ENCODE peak calls at places on chromosomes 6 and 20, in four cellular contexts. T, H, V and M are unnamed samples.

GRCh38 chr6:114240800-114241199 is 102.0 kb downstream of the HS3ST5 start:
- DNase-seq in H (no peak), V (no peak), T (no peak), M (no peak)

GRCh38 chr6:135814043-135814442 is 37.5 kb upstream of the PDE7B start:
- DNase-seq in T (no peak), H (no peak), V (no peak), M (no peak)

GRCh38 chr6:37359034-37359433 is 5.3 kb downstream of the RNF8 start:
- DNase-seq in T (no peak), H (no peak), V (no peak), M (no peak)

GRCh38 chr6:137001287-137001976 is 43.3 kb downstream of the IL20RA start:
- DNase-seq in V (no peak), H (no peak), T (no peak), M (no peak)

GRCh38 chr6:34798057-34798456 is 6.2 kb downstream of the BLTP3A start:
- DNase-seq in H (no peak), V (no peak), T (no peak), M (no peak)

GRCh38 chr6:32854376-32855178 is 585 bp downstream of the PSMB9 start:
- DNase-seq in V (peak; percentile 61), H (no peak), T (peak; percentile 38), M (no peak)

GRCh38 chr20:19832875-19833274 is 74.8 kb downstream of the RIN2 start:
- DNase-seq in T (no peak), V (no peak), H (no peak), M (no peak)

GRCh38 chr20:49319204-49319809 is 41.5 kb upstream of the ZNFX1 start:
- DNase-seq in H (no peak), V (no peak), T (no peak), M (no peak)

GRCh38 chr20:19748687-19749086 is 9.4 kb upstream of the RIN2 start:
- DNase-seq in V (no peak), T (no peak), H (no peak), M (no peak)

GRCh38 chr6:137013738-137014602 is 30.8 kb downstream of the IL20RA start:
- DNase-seq in V (no peak), H (no peak), T (no peak), M (no peak)

GRCh38 chr6:36386495-36387439 is 702 bp downstream of the ETV7 start:
- DNase-seq in V (peak; percentile 63), T (peak; percentile 35), H (no peak), M (peak; percentile 25)

GRCh38 chr6:149015224-149015876 is 268.5 kb downstream of the UST start:
- DNase-seq in V (no peak), H (no peak), T (no peak), M (no peak)

GRCh38 chr6:11083491-11083890 is 10.1 kb upstream of the SMIM13 start:
- DNase-seq in V (no peak), H (no peak), T (no peak), M (no peak)

GRCh38 chr6:108116781-108117426 is 42.4 kb upstream of the OSTM1 start:
- DNase-seq in H (no peak), T (no peak), V (no peak), M (no peak)

GRCh38 chr20:23637282-23638221 is at the start of gene CST3:
- DNase-seq in H (peak; percentile 85), V (peak; percentile 94), T (peak; percentile 92), M (peak; percentile 68)

GRCh38 chr6:169775321-169775720 is 23.9 kb downstream of the ERMARD start:
- DNase-seq in V (no peak), H (no peak), T (no peak), M (no peak)

GRCh38 chr6:14578994-14579393 is 461.4 kb downstream of the CD83 start:
- DNase-seq in T (no peak), H (no peak), V (no peak), M (no peak)

GRCh38 chr6:163438940-163439335 is 24.4 kb downstream of the QKI start:
- DNase-seq in T (peak; percentile 59), H (no peak), V (peak; percentile 49), M (no peak)

GRCh38 chr20:13008761-13009681 is at the start of gene SPTLC3:
- DNase-seq in H (peak; percentile 55), T (peak; percentile 38), V (no peak), M (no peak)

GRCh38 chr6:35259946-35260626 is 551 bp downstream of the ZNF76 start:
- DNase-seq in T (peak; percentile 71), H (peak; percentile 61), V (peak; percentile 83), M (peak; percentile 75)

GRCh38 chr6:79832723-79833122 is 114.6 kb downstream of the ELOVL4 start:
- DNase-seq in V (no peak), H (no peak), T (no peak), M (no peak)

GRCh38 chr20:36720510-36720909 is 25.4 kb downstream of the NDRG3 start:
- DNase-seq in T (no peak), V (no peak), H (no peak), M (no peak)

GRCh38 chr6:134161036-134161435 is 108.6 kb upstream of the SLC2A12 start:
- DNase-seq in T (no peak), V (no peak), H (no peak), M (no peak)

GRCh38 chr6:13920584-13920983 is 4.2 kb upstream of the RNF182 start:
- DNase-seq in V (no peak), H (no peak), T (no peak), M (no peak)

GRCh38 chr6:135438907-135439535 is 58.5 kb downstream of the AHI1 start:
- DNase-seq in H (no peak), T (no peak), V (no peak), M (no peak)

GRCh38 chr6:46989384-46989783 is 52.7 kb downstream of the ADGRF1 start:
- DNase-seq in T (peak; percentile 25), V (no peak), H (no peak), M (no peak)

GRCh38 chr6:22025468-22026159 is 271.2 kb downstream of the PRL start:
- DNase-seq in V (no peak), T (no peak), H (no peak), M (peak; percentile 35)

GRCh38 chr6:28142446-28142845 is 763 bp downstream of the ZKSCAN8 start:
- DNase-seq in V (no peak), H (no peak), T (no peak), M (no peak)

GRCh38 chr6:7062445-7063162 is 45.2 kb upstream of the RREB1 start:
- DNase-seq in T (no peak), H (no peak), V (peak; percentile 55), M (no peak)

GRCh38 chr6:2708456-2708855 is 42.3 kb downstream of the MYLK4 start:
- DNase-seq in H (no peak), T (no peak), V (no peak), M (no peak)

GRCh38 chr6:149130093-149130872 is 187.2 kb upstream of the TAB2 start:
- DNase-seq in H (peak; percentile 56), T (no peak), V (no peak), M (no peak)

GRCh38 chr6:292506-293184 is 358 bp downstream of the DUSP22 start:
- DNase-seq in H (no peak), V (peak; percentile 89), T (peak; percentile 77), M (peak; percentile 45)

GRCh38 chr6:5507056-5507722 is 245.9 kb downstream of the FARS2 start:
- DNase-seq in H (no peak), V (no peak), T (no peak), M (no peak)

GRCh38 chr20:43658723-43659419 is 8.0 kb upstream of the MYBL2 start:
- DNase-seq in V (no peak), T (no peak), H (no peak), M (no peak)

GRCh38 chr20:43662943-43663655 is 3.8 kb upstream of the MYBL2 start:
- DNase-seq in T (no peak), H (no peak), V (no peak), M (no peak)

GRCh38 chr20:43655937-43656336 is 11.0 kb upstream of the MYBL2 start:
- DNase-seq in H (no peak), T (no peak), V (no peak), M (no peak)

GRCh38 chr20:43653966-43654365 is 12.9 kb upstream of the MYBL2 start:
- DNase-seq in T (no peak), H (no peak), V (no peak), M (no peak)

GRCh38 chr20:43658068-43658722 is 8.7 kb upstream of the MYBL2 start:
- DNase-seq in H (no peak), T (no peak), V (no peak), M (no peak)
- TF ChIP-seq CTCF in H (no peak), T (no peak), V (no peak), M (no peak)

GRCh38 chr6:39791850-39792500 is at the start of gene DAAM2:
- DNase-seq in T (peak; percentile 63), H (no peak), V (peak; percentile 72), M (peak; percentile 60)
- TF ChIP-seq CTCF in T (no peak), H (no peak), V (no peak), M (no peak)

DNA sequence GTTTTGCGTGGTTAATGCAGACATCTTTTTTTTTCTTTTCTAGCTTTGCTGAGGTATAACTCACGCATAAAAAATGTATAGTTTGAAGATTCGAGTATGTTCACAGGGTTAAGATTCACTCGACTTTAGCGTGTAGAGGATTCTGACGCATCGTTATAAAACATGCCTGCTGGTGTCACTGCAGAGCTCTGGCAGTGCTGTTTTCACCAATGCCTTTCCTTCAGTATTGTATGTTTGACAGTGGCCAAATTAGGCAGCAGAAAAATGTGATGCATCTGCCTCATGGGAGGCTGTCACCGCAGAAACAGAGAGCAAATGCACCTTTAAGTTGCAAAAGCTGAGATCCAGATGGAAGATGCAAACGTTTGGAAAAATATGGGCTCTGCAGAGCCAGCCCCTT is 18.0 kb upstream of the SIRPB2 start:
- DNase-seq in V (no peak), T (no peak), H (no peak), M (peak; percentile 25)
- TF ChIP-seq CTCF in V (peak; percentile 27), T (no peak), H (no peak), M (peak; percentile 22)

GRCh38 chr20:15265910-15266309 is 928.5 kb upstream of the FLRT3 start:
- DNase-seq in H (no peak), V (no peak), T (no peak), M (no peak)

DNA sequence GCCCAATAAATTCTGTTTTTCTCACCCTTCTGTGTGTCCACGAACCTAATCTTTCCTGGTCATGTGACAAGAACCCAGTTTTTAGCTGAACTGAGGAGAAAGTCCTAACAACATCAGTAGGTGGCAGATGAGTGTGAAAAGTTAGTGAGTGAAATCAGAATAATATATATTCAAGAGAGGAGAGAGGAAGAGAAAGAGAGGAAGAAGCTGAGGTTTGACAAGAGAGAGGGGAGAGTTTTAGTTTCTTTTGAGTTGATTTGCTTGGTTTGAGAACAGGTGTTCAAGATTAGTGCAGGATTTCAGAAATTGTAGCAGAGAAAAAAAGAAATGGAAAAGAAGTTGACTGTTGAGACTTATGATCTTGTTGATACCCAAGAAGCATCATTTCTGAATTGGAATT is 930.5 kb upstream of the FLRT3 start:
- DNase-seq in H (no peak), T (no peak), V (no peak), M (no peak)
- TF ChIP-seq CTCF in H (no peak), T (no peak), V (no peak), M (no peak)

GRCh38 chr6:29617782-29618557 is 15.0 kb downstream of the GABBR1 start:
- DNase-seq in V (no peak), T (no peak), H (no peak), M (peak; percentile 23)
- TF ChIP-seq CTCF in V (no peak), T (no peak), H (no peak), M (peak; percentile 39)